ENCODE peak calls at places on chromosomes 11 and 22, in four cellular contexts. One of them, this sample, is unnamed.

GRCh38 chr11:106091480-106092123 is 14.1 kb downstream of the AASDHPPT start:
- DNase-seq in T-cell: no peak
- DNase-seq in B cell: no peak
- DNase-seq in left lung: no peak
- DNase-seq in this sample: no peak

GRCh38 chr11:80718611-80719291 is 1277.9 kb upstream of the TENM4 start:
- DNase-seq in T-cell: no peak
- DNase-seq in B cell: no peak
- DNase-seq in left lung: no peak
- DNase-seq in this sample: no peak

GRCh38 chr11:102292951-102293350 is 24.3 kb upstream of the BIRC3 start:
- DNase-seq in T-cell: no peak
- DNase-seq in B cell: no peak
- DNase-seq in left lung: no peak
- DNase-seq in this sample: no peak

GRCh38 chr11:78420796-78421209 is 3.2 kb upstream of the GAB2 start:
- DNase-seq in T-cell: no peak
- DNase-seq in B cell: peak
- DNase-seq in left lung: peak
- DNase-seq in this sample: no peak

GRCh38 chr11:2507945-2508749 is 63.3 kb downstream of the KCNQ1 start:
- DNase-seq in T-cell: no peak
- DNase-seq in B cell: no peak
- DNase-seq in left lung: no peak
- DNase-seq in this sample: no peak

GRCh38 chr22:43202756-43203155 is 15.8 kb upstream of the TTLL12 start:
- DNase-seq in T-cell: no peak
- DNase-seq in B cell: no peak
- DNase-seq in left lung: no peak
- DNase-seq in this sample: no peak

GRCh38 chr11:30317030-30317429 is 5.9 kb upstream of the ARL14EP start:
- DNase-seq in T-cell: no peak
- DNase-seq in B cell: no peak
- DNase-seq in left lung: no peak
- DNase-seq in this sample: no peak

GRCh38 chr22:35567214-35567792 is 26.7 kb downstream of the RASD2 start:
- DNase-seq in T-cell: no peak
- DNase-seq in B cell: no peak
- DNase-seq in left lung: no peak
- DNase-seq in this sample: no peak

GRCh38 chr11:1010006-1010405 is 26.5 kb downstream of the MUC6 start:
- DNase-seq in T-cell: no peak
- DNase-seq in B cell: no peak
- DNase-seq in left lung: no peak
- DNase-seq in this sample: no peak

GRCh38 chr11:26947379-26947844 is 46.5 kb upstream of the FIBIN start:
- DNase-seq in T-cell: no peak
- DNase-seq in B cell: no peak
- DNase-seq in left lung: peak
- DNase-seq in this sample: no peak

GRCh38 chr11:36057372-36058045 is 113.6 kb downstream of the LDLRAD3 start:
- DNase-seq in T-cell: no peak
- DNase-seq in B cell: no peak
- DNase-seq in left lung: no peak
- DNase-seq in this sample: no peak

GRCh38 chr11:67639438-67639859 is at the start of gene TBX10:
- DNase-seq in T-cell: no peak
- DNase-seq in B cell: no peak
- DNase-seq in left lung: no peak
- DNase-seq in this sample: no peak

GRCh38 chr11:128533473-128533872 is 53.9 kb downstream of the ETS1 start:
- DNase-seq in T-cell: no peak
- DNase-seq in B cell: no peak
- DNase-seq in left lung: no peak
- DNase-seq in this sample: no peak

GRCh38 chr11:96207459-96208449 is 135.2 kb downstream of the MAML2 start:
- DNase-seq in T-cell: peak
- DNase-seq in B cell: no peak
- DNase-seq in left lung: no peak
- DNase-seq in this sample: no peak

GRCh38 chr11:101034076-101034475 is 95.5 kb downstream of the PGR start:
- DNase-seq in T-cell: no peak
- DNase-seq in B cell: no peak
- DNase-seq in left lung: no peak
- DNase-seq in this sample: no peak

GRCh38 chr11:16981651-16982194 is 32.5 kb downstream of the PLEKHA7 start:
- DNase-seq in T-cell: no peak
- DNase-seq in B cell: no peak
- DNase-seq in left lung: peak
- DNase-seq in this sample: no peak

GRCh38 chr11:2325719-2326118 is 23.9 kb downstream of the TSPAN32 start:
- DNase-seq in T-cell: no peak
- DNase-seq in B cell: no peak
- DNase-seq in left lung: peak
- DNase-seq in this sample: no peak